ENCODE peak calls at places on chromosomes 12 and 14, in eight cellular contexts. One of them, this sample, is unnamed.

GRCh38 chr14:25350802-25351201 is 300.9 kb upstream of the STXBP6 start:
- DNase-seq in endodermal cell: no peak
- DNase-seq in breast epithelium: no peak
- DNase-seq in endothelial cell of umbilical vein: no peak
- DNase-seq in IMR-90: no peak
- DNase-seq in psoas muscle: peak; percentile 30
- DNase-seq in upper lobe of left lung: no peak
- DNase-seq in astrocyte: no peak
- DNase-seq in this sample: no peak

GRCh38 chr12:19616781-19617180 is 177.5 kb downstream of the AEBP2 start:
- DNase-seq in endodermal cell: no peak
- DNase-seq in breast epithelium: no peak
- DNase-seq in endothelial cell of umbilical vein: no peak
- DNase-seq in IMR-90: no peak
- DNase-seq in psoas muscle: no peak
- DNase-seq in upper lobe of left lung: peak; percentile 65
- DNase-seq in astrocyte: no peak
- DNase-seq in this sample: no peak

GRCh38 chr14:51534623-51535022 is 117.1 kb upstream of the FRMD6 start:
- DNase-seq in endodermal cell: no peak
- DNase-seq in breast epithelium: peak; percentile 77
- DNase-seq in endothelial cell of umbilical vein: peak; percentile 86
- DNase-seq in IMR-90: peak; percentile 67
- DNase-seq in psoas muscle: no peak
- DNase-seq in upper lobe of left lung: peak; percentile 14
- DNase-seq in astrocyte: peak; percentile 51
- DNase-seq in this sample: no peak

GRCh38 chr12:94282675-94283074 is 134.3 kb downstream of the PLXNC1 start:
- DNase-seq in endodermal cell: peak; percentile 44
- DNase-seq in breast epithelium: no peak
- DNase-seq in endothelial cell of umbilical vein: peak; percentile 18
- DNase-seq in IMR-90: no peak
- DNase-seq in psoas muscle: no peak
- DNase-seq in upper lobe of left lung: no peak
- DNase-seq in astrocyte: no peak
- DNase-seq in this sample: no peak

GRCh38 chr12:51421266-51421884 is 3.3 kb upstream of the SLC4A8 start:
- DNase-seq in endodermal cell: peak; percentile 92
- DNase-seq in breast epithelium: peak; percentile 24
- DNase-seq in endothelial cell of umbilical vein: peak; percentile 63
- DNase-seq in IMR-90: peak; percentile 72
- DNase-seq in psoas muscle: no peak
- DNase-seq in upper lobe of left lung: no peak
- DNase-seq in astrocyte: peak; percentile 36
- DNase-seq in this sample: no peak

GRCh38 chr12:26711072-26711471 is 121.9 kb downstream of the ITPR2 start:
- DNase-seq in endodermal cell: no peak
- DNase-seq in breast epithelium: no peak
- DNase-seq in endothelial cell of umbilical vein: no peak
- DNase-seq in IMR-90: no peak
- DNase-seq in psoas muscle: no peak
- DNase-seq in upper lobe of left lung: no peak
- DNase-seq in astrocyte: no peak
- DNase-seq in this sample: no peak

GRCh38 chr14:20802341-20803084 is at the start of gene RNASE1:
- DNase-seq in endodermal cell: no peak
- DNase-seq in breast epithelium: no peak
- DNase-seq in endothelial cell of umbilical vein: peak; percentile 85
- DNase-seq in IMR-90: no peak
- DNase-seq in psoas muscle: no peak
- DNase-seq in upper lobe of left lung: no peak
- DNase-seq in astrocyte: no peak
- DNase-seq in this sample: peak; percentile 31

GRCh38 chr14:75200451-75200850 is 24.0 kb upstream of the TMED10 start:
- DNase-seq in endodermal cell: peak; percentile 79
- DNase-seq in breast epithelium: peak; percentile 76
- DNase-seq in endothelial cell of umbilical vein: no peak
- DNase-seq in IMR-90: no peak
- DNase-seq in psoas muscle: no peak
- DNase-seq in upper lobe of left lung: no peak
- DNase-seq in astrocyte: no peak
- DNase-seq in this sample: no peak

GRCh38 chr12:53172352-53172751 is 8.2 kb upstream of the ZNF740 start:
- DNase-seq in endodermal cell: peak; percentile 54
- DNase-seq in breast epithelium: no peak
- DNase-seq in endothelial cell of umbilical vein: no peak
- DNase-seq in IMR-90: peak; percentile 81
- DNase-seq in psoas muscle: no peak
- DNase-seq in upper lobe of left lung: no peak
- DNase-seq in astrocyte: peak; percentile 53
- DNase-seq in this sample: no peak

GRCh38 chr14:24296341-24297157 is 3.0 kb downstream of the DHRS1 start:
- DNase-seq in endodermal cell: peak; percentile 84
- DNase-seq in breast epithelium: no peak
- DNase-seq in endothelial cell of umbilical vein: peak; percentile 89
- DNase-seq in IMR-90: peak; percentile 97
- DNase-seq in psoas muscle: peak; percentile 67
- DNase-seq in upper lobe of left lung: no peak
- DNase-seq in astrocyte: peak; percentile 89
- DNase-seq in this sample: no peak

GRCh38 chr12:100128509-100128908 is 14.2 kb downstream of the BLTP3B start:
- DNase-seq in endodermal cell: peak; percentile 88
- DNase-seq in breast epithelium: peak; percentile 37
- DNase-seq in endothelial cell of umbilical vein: peak; percentile 18
- DNase-seq in IMR-90: peak; percentile 41
- DNase-seq in psoas muscle: no peak
- DNase-seq in upper lobe of left lung: no peak
- DNase-seq in astrocyte: peak; percentile 37
- DNase-seq in this sample: peak; percentile 54

GRCh38 chr12:116916122-116916521 is 5.4 kb downstream of the FBXW8 start:
- DNase-seq in endodermal cell: no peak
- DNase-seq in breast epithelium: no peak
- DNase-seq in endothelial cell of umbilical vein: no peak
- DNase-seq in IMR-90: peak; percentile 60
- DNase-seq in psoas muscle: no peak
- DNase-seq in upper lobe of left lung: no peak
- DNase-seq in astrocyte: peak; percentile 64
- DNase-seq in this sample: no peak

GRCh38 chr14:106845286-106846087 is 1319.1 kb downstream of the TMEM121 start:
- DNase-seq in endodermal cell: no peak
- DNase-seq in breast epithelium: peak; percentile 49
- DNase-seq in endothelial cell of umbilical vein: no peak
- DNase-seq in IMR-90: no peak
- DNase-seq in psoas muscle: no peak
- DNase-seq in upper lobe of left lung: no peak
- DNase-seq in astrocyte: no peak
- DNase-seq in this sample: no peak

GRCh38 chr12:109304485-109304884 is 4.6 kb downstream of the FOXN4 start:
- DNase-seq in endodermal cell: no peak
- DNase-seq in breast epithelium: no peak
- DNase-seq in endothelial cell of umbilical vein: no peak
- DNase-seq in IMR-90: no peak
- DNase-seq in psoas muscle: no peak
- DNase-seq in upper lobe of left lung: no peak
- DNase-seq in astrocyte: no peak
- DNase-seq in this sample: no peak

GRCh38 chr12:22687677-22688076 is 62.7 kb downstream of the ETNK1 start:
- DNase-seq in endodermal cell: no peak
- DNase-seq in breast epithelium: no peak
- DNase-seq in endothelial cell of umbilical vein: peak; percentile 90
- DNase-seq in IMR-90: peak; percentile 77
- DNase-seq in psoas muscle: no peak
- DNase-seq in upper lobe of left lung: no peak
- DNase-seq in astrocyte: peak; percentile 83
- DNase-seq in this sample: no peak

GRCh38 chr12:22683131-22683530 is 58.2 kb downstream of the ETNK1 start:
- DNase-seq in endodermal cell: no peak
- DNase-seq in breast epithelium: no peak
- DNase-seq in endothelial cell of umbilical vein: no peak
- DNase-seq in IMR-90: no peak
- DNase-seq in psoas muscle: no peak
- DNase-seq in upper lobe of left lung: no peak
- DNase-seq in astrocyte: no peak
- DNase-seq in this sample: no peak

GRCh38 chr12:22684124-22684523 is 59.2 kb downstream of the ETNK1 start:
- DNase-seq in endodermal cell: no peak
- DNase-seq in breast epithelium: no peak
- DNase-seq in endothelial cell of umbilical vein: no peak
- DNase-seq in IMR-90: no peak
- DNase-seq in psoas muscle: no peak
- DNase-seq in upper lobe of left lung: no peak
- DNase-seq in astrocyte: no peak
- DNase-seq in this sample: no peak

GRCh38 chr12:22682663-22683062 is 57.7 kb downstream of the ETNK1 start:
- DNase-seq in endodermal cell: no peak
- DNase-seq in breast epithelium: no peak
- DNase-seq in endothelial cell of umbilical vein: no peak
- DNase-seq in IMR-90: no peak
- DNase-seq in psoas muscle: no peak
- DNase-seq in upper lobe of left lung: no peak
- DNase-seq in astrocyte: no peak
- DNase-seq in this sample: no peak

DNA sequence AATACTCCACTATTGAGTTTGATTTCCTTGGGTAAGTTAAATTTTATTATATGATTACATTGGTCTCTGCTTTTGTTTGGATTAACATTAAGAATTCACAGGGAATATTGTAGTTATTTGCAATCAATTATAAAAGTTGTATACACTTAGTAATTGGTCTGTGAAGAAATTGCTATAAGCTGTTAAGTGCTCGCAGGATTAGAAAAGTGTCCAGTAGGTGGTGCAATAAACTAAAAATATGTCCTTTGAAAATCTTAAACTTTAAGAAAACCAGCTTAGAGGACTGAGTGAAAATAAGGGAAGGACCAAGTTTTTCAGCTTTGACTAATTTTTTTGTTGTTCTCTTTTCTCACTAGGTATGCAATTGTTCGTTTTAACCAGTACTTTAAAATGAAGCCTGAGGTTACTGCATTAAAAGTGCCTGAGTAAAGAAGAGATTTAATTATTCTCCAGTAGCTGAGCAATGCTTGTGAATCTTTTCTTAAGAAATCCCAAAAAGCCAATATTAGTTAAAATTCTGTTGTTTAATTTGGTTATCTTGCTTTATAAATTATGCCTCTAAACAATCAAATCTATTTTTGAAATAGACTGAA is 59.7 kb downstream of the ETNK1 start:
- DNase-seq in endodermal cell: no peak
- DNase-seq in breast epithelium: no peak
- DNase-seq in endothelial cell of umbilical vein: peak; percentile 71
- DNase-seq in IMR-90: peak; percentile 59
- DNase-seq in psoas muscle: no peak
- DNase-seq in upper lobe of left lung: no peak
- DNase-seq in astrocyte: peak; percentile 33
- DNase-seq in this sample: no peak
- TF ChIP-seq CTCF in endodermal cell: peak; percentile 98
- TF ChIP-seq CTCF in breast epithelium: no peak
- TF ChIP-seq CTCF in endothelial cell of umbilical vein: peak; percentile 33
- TF ChIP-seq CTCF in IMR-90: peak; percentile 54
- TF ChIP-seq CTCF in psoas muscle: peak; percentile 49
- TF ChIP-seq CTCF in upper lobe of left lung: peak; percentile 35
- TF ChIP-seq CTCF in astrocyte: peak; percentile 69
- TF ChIP-seq CTCF in this sample: peak; percentile 17

DNA sequence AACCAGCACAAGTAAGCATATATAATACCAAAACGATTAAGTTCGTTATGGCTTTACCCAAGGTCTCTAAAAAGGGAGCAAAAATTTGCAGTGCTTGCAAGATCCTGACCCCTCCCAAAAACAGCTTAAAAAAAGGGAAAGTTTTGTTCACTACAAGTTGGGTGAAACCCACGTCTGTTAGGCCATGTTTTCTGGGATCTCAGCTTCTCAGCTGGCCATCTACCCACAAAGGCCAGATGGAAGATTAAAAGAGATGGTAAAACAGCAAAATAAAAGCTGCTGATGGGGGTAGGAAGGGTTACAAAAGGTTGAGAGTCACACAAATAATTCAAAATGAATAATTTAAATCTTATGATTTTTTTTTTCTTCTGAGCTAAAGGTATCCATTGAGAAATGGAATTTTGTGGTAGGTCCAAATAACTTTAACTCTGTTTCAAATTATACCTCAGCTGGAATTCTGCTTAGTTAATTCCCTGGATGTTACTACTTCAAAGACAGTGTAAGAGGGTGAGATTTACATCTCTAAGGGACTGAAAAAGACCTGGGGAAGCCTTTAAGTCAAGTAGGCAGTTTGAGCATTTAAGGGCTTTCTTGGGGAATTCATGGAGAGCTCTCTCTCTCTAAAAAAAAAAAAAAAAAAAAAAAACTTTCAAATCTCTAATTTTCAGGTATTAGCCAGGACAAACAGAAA is 185.6 kb upstream of the NAV3 start:
- DNase-seq in endodermal cell: peak; percentile 61
- DNase-seq in breast epithelium: no peak
- DNase-seq in endothelial cell of umbilical vein: no peak
- DNase-seq in IMR-90: no peak
- DNase-seq in psoas muscle: no peak
- DNase-seq in upper lobe of left lung: no peak
- DNase-seq in astrocyte: no peak
- DNase-seq in this sample: no peak
- H3K4me3 ChIP-seq in endodermal cell: no peak overlapping the region
- H3K4me3 ChIP-seq in breast epithelium: no peak overlapping the region
- H3K4me3 ChIP-seq in endothelial cell of umbilical vein: no peak overlapping the region
- H3K4me3 ChIP-seq in IMR-90: no peak overlapping the region
- H3K4me3 ChIP-seq in psoas muscle: no peak overlapping the region
- H3K4me3 ChIP-seq in upper lobe of left lung: no peak overlapping the region
- H3K4me3 ChIP-seq in astrocyte: no peak overlapping the region
- H3K4me3 ChIP-seq in this sample: no peak overlapping the region

GRCh38 chr12:89756100-89756637 is 47.5 kb upstream of the ATP2B1 start:
- DNase-seq in endodermal cell: no peak
- DNase-seq in breast epithelium: no peak
- DNase-seq in endothelial cell of umbilical vein: no peak
- DNase-seq in IMR-90: no peak
- DNase-seq in psoas muscle: no peak
- DNase-seq in upper lobe of left lung: no peak
- DNase-seq in astrocyte: no peak
- DNase-seq in this sample: no peak
- TF ChIP-seq CTCF in endodermal cell: no peak
- TF ChIP-seq CTCF in breast epithelium: no peak
- TF ChIP-seq CTCF in endothelial cell of umbilical vein: no peak
- TF ChIP-seq CTCF in IMR-90: no peak
- TF ChIP-seq CTCF in psoas muscle: no peak
- TF ChIP-seq CTCF in upper lobe of left lung: no peak
- TF ChIP-seq CTCF in astrocyte: no peak
- TF ChIP-seq CTCF in this sample: no peak

DNA sequence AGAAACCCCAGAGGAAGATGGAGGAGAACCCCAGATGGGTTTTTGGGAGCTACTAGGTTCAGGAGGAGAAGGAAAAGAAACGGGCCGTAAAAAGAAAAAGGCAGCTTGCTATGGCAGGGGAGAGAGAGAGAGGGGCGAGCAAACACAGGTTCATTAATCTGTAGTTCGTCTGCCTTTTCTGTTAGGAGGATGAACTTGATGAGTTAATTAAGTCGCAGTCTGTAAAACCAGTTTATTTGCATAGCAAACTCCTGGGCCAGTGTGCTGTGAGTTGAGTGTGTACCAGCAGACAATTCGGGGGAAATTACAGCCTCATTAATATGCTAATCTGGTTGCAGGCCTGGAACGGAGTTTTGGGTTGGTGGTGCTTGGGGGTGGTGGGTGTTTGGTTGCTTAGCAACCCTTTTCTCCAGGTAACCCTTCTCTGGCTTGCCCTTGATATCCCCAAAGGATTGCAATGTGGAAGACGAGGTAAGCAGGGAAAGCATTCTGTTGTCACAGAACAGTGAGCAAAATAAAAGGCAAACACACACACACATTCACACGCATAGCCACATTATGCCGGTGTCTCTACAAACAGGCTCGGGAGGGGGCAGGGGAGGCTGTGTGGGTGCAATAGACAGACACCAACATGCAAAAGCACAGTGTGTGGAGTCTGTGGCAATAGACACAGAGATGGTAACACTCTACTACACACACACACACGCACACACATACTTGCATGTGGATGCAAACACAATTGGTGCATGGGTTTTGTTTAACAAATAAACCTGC is 29.2 kb upstream of the LHX5 start:
- DNase-seq in endodermal cell: peak; percentile 70
- DNase-seq in breast epithelium: no peak
- DNase-seq in endothelial cell of umbilical vein: no peak
- DNase-seq in IMR-90: no peak
- DNase-seq in psoas muscle: no peak
- DNase-seq in upper lobe of left lung: no peak
- DNase-seq in astrocyte: no peak
- DNase-seq in this sample: no peak
- H3K4me3 ChIP-seq in endodermal cell: no peak overlapping the region
- H3K4me3 ChIP-seq in breast epithelium: no peak overlapping the region
- H3K4me3 ChIP-seq in endothelial cell of umbilical vein: no peak overlapping the region
- H3K4me3 ChIP-seq in IMR-90: no peak overlapping the region
- H3K4me3 ChIP-seq in psoas muscle: no peak overlapping the region
- H3K4me3 ChIP-seq in upper lobe of left lung: no peak overlapping the region
- H3K4me3 ChIP-seq in astrocyte: no peak overlapping the region
- H3K4me3 ChIP-seq in this sample: no peak overlapping the region

This sample was measured in gastrocnemius medialis.